ENCODE peak calls at places on chromosomes 13 and 19, in six cellular contexts. G, H, T, I, J and O are unnamed samples.

GRCh38 chr19:4089400-4089908 is 22.8 kb upstream of the ZBTB7A start:
- DNase-seq in T (no peak), I (no peak), J (no peak), G (no peak), H (peak), O (no peak)

GRCh38 chr13:94327318-94327717 is 152.2 kb downstream of the DCT start:
- DNase-seq in J (no peak), H (no peak), T (no peak), I (no peak), G (no peak), O (no peak)

GRCh38 chr13:39417643-39418042 is 185.3 kb downstream of the LHFPL6 start:
- DNase-seq in J (peak), H (no peak), G (no peak), T (no peak), I (peak), O (no peak)

GRCh38 chr19:56088454-56089215 is 32.5 kb downstream of the ZNF787 start:
- DNase-seq in H (no peak), T (no peak), G (no peak), I (no peak), J (no peak), O (no peak)

GRCh38 chr19:36169084-36169760 is 17.0 kb upstream of the COX7A1 start:
- DNase-seq in H (no peak), T (no peak), J (no peak), I (peak), G (no peak), O (no peak)

GRCh38 chr13:109687559-109688448 is 98.6 kb downstream of the IRS2 start:
- DNase-seq in G (no peak), I (no peak), T (no peak), H (no peak), J (no peak), O (no peak)

GRCh38 chr19:21256722-21257121 is 72.5 kb downstream of the ZNF708 start:
- DNase-seq in T (no peak), H (no peak), I (no peak), J (peak), G (no peak), O (no peak)

GRCh38 chr19:36652958-36653357 is 13.7 kb downstream of the ZNF461 start:
- DNase-seq in G (no peak), I (no peak), T (no peak), H (no peak), J (no peak), O (no peak)

GRCh38 chr19:3644351-3645066 is 17.9 kb upstream of the CACTIN start:
- DNase-seq in G (peak), T (peak), J (no peak), I (peak), H (no peak), O (no peak)